ENCODE peak calls at places on chromosomes 5 and 9, in eight cellular contexts. R is heart right ventricle, N is dorsolateral prefrontal cortex, F is fibroblast of mammary gland, M is mucosa of descending colon, J is A549, E is HepG2, A is colonic mucosa. V is an unnamed sample.

GRCh38 chr9:130232899-130233586 is 32.5 kb upstream of the HMCN2 start:
- DNase-seq in J (no peak), R (no peak), N (no peak), E (no peak), A (no peak), F (no peak), M (peak; percentile 26), V (no peak)

GRCh38 chr9:93231121-93231694 is 47.3 kb downstream of the WNK2 start:
- DNase-seq in E (no peak), A (peak; percentile 78), M (peak; percentile 79), R (peak; percentile 56), N (no peak), F (no peak), J (no peak), V (no peak)

GRCh38 chr9:76615149-76615548 is 149.1 kb upstream of the PCA3 start:
- DNase-seq in A (peak; percentile 63), J (no peak), E (peak; percentile 8), F (no peak), M (no peak), R (no peak), N (no peak), V (no peak)

GRCh38 chr9:71638627-71639026 is 129.7 kb downstream of the CEMIP2 start:
- DNase-seq in E (no peak), F (no peak), R (peak; percentile 55), A (no peak), N (no peak), M (no peak), J (no peak), V (no peak)

GRCh38 chr9:133576591-133577462 is 32.4 kb downstream of the FAM163B start:
- DNase-seq in M (no peak), J (no peak), N (no peak), A (no peak), F (peak; percentile 20), R (peak; percentile 45), E (no peak), V (no peak)

GRCh38 chr5:139494832-139495231 is 12.3 kb upstream of the STING1 start:
- DNase-seq in R (no peak), N (no peak), E (no peak), J (no peak), A (no peak), F (peak; percentile 17), M (no peak), V (peak; percentile 69)

GRCh38 chr5:150847334-150847695 is 994 bp downstream of the IRGM start:
- DNase-seq in F (no peak), J (no peak), A (no peak), M (no peak), R (no peak), N (no peak), E (no peak), V (no peak)

GRCh38 chr5:3010953-3011763 is 259.7 kb upstream of the IRX2 start:
- DNase-seq in N (no peak), A (no peak), R (no peak), J (no peak), E (no peak), M (no peak), F (no peak), V (no peak)

GRCh38 chr5:176784218-176785165 is 25.9 kb upstream of the UNC5A start:
- DNase-seq in A (no peak), E (peak; percentile 15), J (peak; percentile 89), N (no peak), M (peak; percentile 17), R (no peak), F (peak; percentile 90), V (peak; percentile 85)

GRCh38 chr5:123180178-123180577 is 91.1 kb downstream of the PRDM6 start:
- DNase-seq in N (no peak), J (no peak), E (no peak), F (no peak), M (no peak), A (peak; percentile 24), R (peak; percentile 12), V (peak; percentile 10)

GRCh38 chr5:31855527-31855862 is 216.6 kb downstream of the PDZD2 start:
- DNase-seq in F (no peak), M (no peak), J (no peak), A (no peak), R (no peak), E (no peak), N (no peak), V (no peak)

GRCh38 chr9:13033959-13034695 is 245.4 kb downstream of the MPDZ start:
- DNase-seq in F (peak; percentile 66), M (no peak), J (peak; percentile 71), N (peak; percentile 65), A (peak; percentile 49), E (peak; percentile 38), R (peak; percentile 48), V (peak; percentile 51)

GRCh38 chr9:106962615-106963363 is 99.8 kb downstream of the ZNF462 start:
- DNase-seq in F (peak; percentile 45), J (no peak), N (no peak), E (no peak), R (peak; percentile 83), A (no peak), M (no peak), V (no peak)

GRCh38 chr5:1033178-1033577 is 24.6 kb downstream of the NKD2 start:
- DNase-seq in J (no peak), R (no peak), A (no peak), F (no peak), N (no peak), E (no peak), M (no peak), V (no peak)

GRCh38 chr5:173907284-173907683 is 19.1 kb downstream of the CPEB4 start:
- DNase-seq in J (no peak), A (no peak), F (no peak), M (no peak), N (no peak), R (no peak), E (no peak), V (no peak)

GRCh38 chr5:173902334-173902733 is 14.2 kb downstream of the CPEB4 start:
- DNase-seq in E (no peak), N (no peak), R (no peak), M (no peak), F (no peak), A (no peak), J (no peak), V (no peak)

GRCh38 chr5:173902743-173903142 is 14.6 kb downstream of the CPEB4 start:
- DNase-seq in M (no peak), E (no peak), R (no peak), J (no peak), N (no peak), A (no peak), F (no peak), V (no peak)

GRCh38 chr5:173901705-173902104 is 13.6 kb downstream of the CPEB4 start:
- DNase-seq in J (no peak), A (no peak), N (no peak), F (no peak), E (no peak), R (no peak), M (no peak), V (no peak)

DNA sequence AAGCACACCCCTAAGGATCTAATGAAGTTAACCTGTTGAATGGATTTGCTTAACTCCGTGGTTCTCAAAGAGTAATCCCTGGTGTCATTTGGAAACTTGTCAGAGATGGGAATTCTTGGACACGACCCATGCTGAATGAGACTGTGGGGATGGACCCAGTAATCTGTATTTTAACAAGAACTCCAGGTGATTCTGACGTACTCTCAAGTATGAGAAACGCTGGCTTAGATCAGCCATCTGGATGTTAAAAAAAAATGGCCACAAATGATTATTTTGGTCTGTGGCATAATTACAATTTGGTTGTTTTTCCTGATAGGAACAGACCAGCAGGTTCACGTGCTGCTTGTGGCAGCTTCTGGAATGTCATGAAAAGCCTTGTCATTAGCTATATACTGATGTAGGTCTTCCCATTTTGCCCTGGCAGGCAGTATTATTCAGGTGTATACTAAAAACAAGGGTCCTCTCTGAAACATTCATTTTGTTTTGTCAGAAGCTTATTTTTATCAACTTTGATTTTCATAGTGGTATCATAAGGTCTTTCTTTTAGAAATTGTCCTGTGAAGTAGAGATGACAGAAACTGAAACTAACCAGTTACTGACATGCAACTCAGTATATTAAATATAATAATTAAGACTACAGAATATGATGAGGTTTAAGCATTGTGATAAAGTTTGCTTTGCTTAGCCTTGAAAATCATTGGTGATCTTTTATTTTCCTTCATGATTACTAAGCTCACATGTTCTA is 15.4 kb downstream of the CPEB4 start:
- DNase-seq in M (no peak), F (no peak), E (no peak), A (no peak), R (no peak), J (no peak), N (no peak), V (no peak)
- H3K4me3 ChIP-seq in M (no peak overlapping the region), F (no peak overlapping the region), E (no peak overlapping the region), A (no peak overlapping the region), R (no peak overlapping the region), J (no peak overlapping the region), N (no peak overlapping the region), V (no peak overlapping the region)

GRCh38 chr9:90290716-90291485 is 351.7 kb downstream of the DIRAS2 start:
- DNase-seq in R (no peak), A (no peak), E (no peak), J (no peak), F (peak; percentile 6), M (no peak), N (no peak), V (no peak)

GRCh38 chr9:90288275-90288639 is 354.4 kb downstream of the DIRAS2 start:
- DNase-seq in N (no peak), R (no peak), E (no peak), J (no peak), A (no peak), M (no peak), F (no peak), V (no peak)

GRCh38 chr9:90285946-90286345 is 356.7 kb downstream of the DIRAS2 start:
- DNase-seq in N (no peak), M (no peak), E (no peak), A (no peak), F (no peak), J (no peak), R (no peak), V (no peak)

GRCh38 chr9:90287567-90288274 is 354.9 kb downstream of the DIRAS2 start:
- DNase-seq in J (no peak), M (no peak), E (no peak), R (no peak), N (no peak), F (no peak), A (no peak), V (no peak)
- H3K4me3 ChIP-seq in J (no peak overlapping the region), M (no peak overlapping the region), E (no peak overlapping the region), R (no peak overlapping the region), N (no peak overlapping the region), F (no peak overlapping the region), A (no peak overlapping the region), V (no peak overlapping the region)

GRCh38 chr9:98208635-98209034 is 16.2 kb upstream of the CORO2A start:
- DNase-seq in M (no peak), N (no peak), E (no peak), F (no peak), A (no peak), R (no peak), J (no peak), V (no peak)
- H3K4me3 ChIP-seq in M (no peak overlapping the region), N (no peak overlapping the region), E (no peak overlapping the region), F (no peak overlapping the region), A (no peak overlapping the region), R (no peak overlapping the region), J (no peak overlapping the region), V (no peak overlapping the region)

GRCh38 chr5:92909545-92909962 is 671.5 kb downstream of the NR2F1-AS1 start:
- DNase-seq in R (no peak), N (no peak), A (no peak), E (peak; percentile 41), F (no peak), J (no peak), M (no peak), V (no peak)
- H3K4me3 ChIP-seq in R (no peak overlapping the region), N (no peak overlapping the region), A (no peak overlapping the region), E (no peak overlapping the region), F (no peak overlapping the region), J (no peak overlapping the region), M (no peak overlapping the region), V (no peak overlapping the region)

GRCh38 chr9:120874861-120875565 is 2.0 kb downstream of the PHF19 start:
- DNase-seq in R (no peak), A (peak; percentile 55), N (no peak), E (no peak), M (no peak), F (no peak), J (no peak), V (no peak)
- H3K4me3 ChIP-seq in R (no peak overlapping the region), A (no peak overlapping the region), N (no peak overlapping the region), E (peak overlapping the region; percentile 86), M (no peak overlapping the region), F (peak overlapping the region; percentile 72), J (peak overlapping the region; percentile 86), V (no peak overlapping the region)

V was measured in AG10803.